ENCODE peak calls at places on chromosome 10, in ten cellular contexts. K is AG10803; H is BJ; L is activated CD8-positive, alpha-beta T cell treated with anti-CD3 and anti-CD28 coated beads for 36 hours; T is IMR-90; C is progenitor cell of endocrine pancreas; V is brain microvascular endothelial cell; N is nephron progenitor cell; O is PC-3; M is fibroblast of pulmonary artery. P is an unnamed sample.

GRCh38 chr10:119597405-119598186 is 832 bp upstream of the TIAL1 start:
- DNase-seq in K (no peak), V (no peak), M (no peak), N (no peak), L (peak), C (no peak), H (no peak), T (no peak), O (no peak), P (no peak)

GRCh38 chr10:126001579-126001978 is 105.2 kb downstream of the FANK1 start:
- DNase-seq in K (peak), H (no peak), O (no peak), L (no peak), M (peak), V (no peak), C (no peak), T (no peak), N (no peak), P (peak)

GRCh38 chr10:124150189-124150806 is 56.9 kb upstream of the CHST15 start:
- DNase-seq in T (no peak), C (no peak), N (no peak), L (no peak), M (no peak), O (no peak), V (no peak), H (no peak), K (no peak), P (no peak)

GRCh38 chr10:30747633-30748032 is 118.1 kb upstream of the LYZL2 start:
- DNase-seq in O (peak), C (no peak), V (peak), N (no peak), K (peak), L (peak), H (no peak), M (peak), T (peak), P (peak)

GRCh38 chr10:71667374-71667750 is 52.2 kb downstream of the C10orf105 start:
- DNase-seq in T (no peak), V (no peak), H (no peak), O (no peak), N (no peak), C (no peak), M (no peak), L (no peak), K (no peak), P (no peak)

GRCh38 chr10:36722777-36723176 is 402.6 kb upstream of the ANKRD30A start:
- DNase-seq in V (no peak), T (no peak), K (no peak), M (no peak), O (no peak), H (no peak), L (no peak), C (no peak), N (no peak), P (no peak)

GRCh38 chr10:18658301-18658991 is 785 bp upstream of the ARL5B start:
- DNase-seq in H (no peak), V (no peak), O (no peak), L (no peak), N (no peak), T (peak), M (peak), K (peak), C (no peak), P (no peak)

GRCh38 chr10:1041514-1041913 is 7.4 kb downstream of the IDI1 start:
- DNase-seq in V (no peak), O (no peak), N (no peak), K (no peak), L (no peak), M (no peak), T (no peak), C (no peak), H (no peak), P (no peak)

GRCh38 chr10:96279219-96279641 is 7.9 kb upstream of the BLNK start:
- DNase-seq in L (no peak), K (no peak), N (no peak), V (no peak), T (no peak), H (no peak), M (no peak), C (no peak), O (no peak), P (no peak)

GRCh38 chr10:112454910-112455779 is 8.1 kb downstream of the VTI1A start:
- DNase-seq in K (no peak), T (no peak), H (no peak), M (no peak), L (no peak), V (no peak), C (no peak), N (no peak), O (no peak), P (no peak)

GRCh38 chr10:57472823-57473619 is 794.7 kb downstream of the IPMK start:
- DNase-seq in C (no peak), N (no peak), H (no peak), L (no peak), T (no peak), O (no peak), K (no peak), V (no peak), M (no peak), P (no peak)

GRCh38 chr10:119070395-119071165 is 10.0 kb downstream of the EIF3A start:
- DNase-seq in O (no peak), N (no peak), V (no peak), C (no peak), H (no peak), T (no peak), K (no peak), L (no peak), M (no peak), P (no peak)

GRCh38 chr10:71222541-71223364 is 10.4 kb downstream of the UNC5B start:
- DNase-seq in K (peak), O (no peak), V (no peak), N (no peak), L (no peak), C (no peak), T (peak), M (no peak), H (no peak), P (no peak)

GRCh38 chr10:97356318-97356914 is 21.9 kb upstream of the FRAT2 start:
- DNase-seq in C (no peak), H (peak), L (no peak), K (peak), N (no peak), M (no peak), T (no peak), V (no peak), O (no peak), P (no peak)

GRCh38 chr10:97356918-97357317 is 22.4 kb upstream of the FRAT2 start:
- DNase-seq in V (no peak), H (no peak), T (no peak), M (no peak), O (no peak), L (no peak), N (no peak), C (no peak), K (no peak), P (no peak)

GRCh38 chr10:97358349-97358748 is 23.8 kb upstream of the FRAT2 start:
- DNase-seq in C (no peak), L (no peak), O (no peak), K (no peak), T (no peak), M (no peak), H (no peak), V (no peak), N (no peak), P (no peak)

GRCh38 chr10:97353945-97354344 is 19.4 kb upstream of the FRAT2 start:
- DNase-seq in N (no peak), O (no peak), C (no peak), T (no peak), L (no peak), V (no peak), K (no peak), M (no peak), H (no peak), P (no peak)

GRCh38 chr10:97355571-97355975 is 21.0 kb upstream of the FRAT2 start:
- DNase-seq in V (no peak), M (peak), L (no peak), O (no peak), C (no peak), H (no peak), N (no peak), T (no peak), K (no peak), P (peak)
- TF ChIP-seq CTCF in V (peak), M (peak), L (no peak), O (peak), C (peak), H (peak), N (peak), T (peak), K (peak), P (no peak)

GRCh38 chr10:130160775-130161174 is 24.6 kb downstream of the GLRX3 start:
- DNase-seq in C (no peak), H (no peak), K (no peak), L (peak), T (peak), N (no peak), M (no peak), O (no peak), V (peak), P (no peak)
- TF ChIP-seq CTCF in C (no peak), H (peak), K (no peak), L (no peak), T (peak), N (no peak), M (peak), O (peak), V (peak), P (no peak)

GRCh38 chr10:116737582-116738358 is 4.6 kb downstream of the HSPA12A start:
- DNase-seq in M (no peak), L (no peak), N (peak), H (no peak), V (no peak), C (no peak), O (no peak), K (no peak), T (no peak), P (no peak)
- TF ChIP-seq CTCF in M (peak), L (no peak), N (peak), H (peak), V (peak), C (peak), O (peak), K (peak), T (peak), P (no peak)

GRCh38 chr10:61902448-61903183 is 1.1 kb downstream of the ARID5B start:
- DNase-seq in L (peak), M (peak), C (no peak), O (peak), N (peak), T (peak), V (peak), H (no peak), K (peak), P (peak)
- TF ChIP-seq CTCF in L (no peak), M (peak), C (no peak), O (peak), N (no peak), T (peak), V (peak), H (peak), K (peak), P (no peak)

P was measured in MCF 10A.